ENCODE peak calls at places on chromosomes 5 and 9, in six cellular contexts. T is GM20000, K is HAP-1, E is PC-3, L is hepatic stellate cell, A is suprapubic skin. O is an unnamed sample.

GRCh38 chr9:2414465-2414864 is 207.1 kb upstream of the VLDLR start:
- DNase-seq in T (no peak), K (no peak), E (peak), L (no peak), A (no peak), O (no peak)

GRCh38 chr5:90899014-90899604 is 340.5 kb downstream of the ADGRV1 start:
- DNase-seq in T (no peak), K (no peak), E (peak), L (no peak), A (no peak), O (no peak)

GRCh38 chr5:156762656-156763055 is 87.4 kb upstream of the PPP1R2B start:
- DNase-seq in T (no peak), K (no peak), E (no peak), L (no peak), A (no peak), O (no peak)

GRCh38 chr5:178331491-178331981 is 98.9 kb upstream of the PHYKPL start:
- DNase-seq in T (no peak), K (no peak), E (peak), L (no peak), A (no peak), O (no peak)

GRCh38 chr9:90998573-90998972 is 197.0 kb downstream of the SYK start:
- DNase-seq in T (no peak), K (no peak), E (peak), L (no peak), A (no peak), O (no peak)

GRCh38 chr9:89613912-89614311 is 9.1 kb downstream of the GADD45G start:
- DNase-seq in T (no peak), K (no peak), E (no peak), L (no peak), A (no peak), O (no peak)

GRCh38 chr5:172799416-172799815 is 28.4 kb upstream of the DUSP1 start:
- DNase-seq in T (no peak), K (no peak), E (no peak), L (no peak), A (no peak), O (no peak)

GRCh38 chr9:120989065-120989464 is 61.0 kb downstream of the C5 start:
- DNase-seq in T (no peak), K (no peak), E (no peak), L (no peak), A (no peak), O (no peak)

GRCh38 chr9:129038109-129038852 is 1.9 kb downstream of the MIGA2 start:
- DNase-seq in T (no peak), K (no peak), E (no peak), L (peak), A (no peak), O (no peak)

GRCh38 chr5:171442287-171443042 is 23.0 kb downstream of the FGF18 start:
- DNase-seq in T (no peak), K (no peak), E (no peak), L (peak), A (no peak), O (no peak)

GRCh38 chr5:14167211-14167845 is 24.2 kb downstream of the TRIO start:
- DNase-seq in T (no peak), K (no peak), E (peak), L (no peak), A (no peak), O (no peak)

GRCh38 chr9:71778085-71778484 is 9.8 kb upstream of the CEMIP2 start:
- DNase-seq in T (no peak), K (no peak), E (no peak), L (no peak), A (no peak), O (no peak)

GRCh38 chr5:82142928-82143577 is 135.1 kb downstream of the RPS23 start:
- DNase-seq in T (no peak), K (no peak), E (no peak), L (no peak), A (no peak), O (no peak)

GRCh38 chr5:89213584-89213983 is 330.6 kb upstream of the MEF2C start:
- DNase-seq in T (no peak), K (no peak), E (no peak), L (peak), A (no peak), O (no peak)

GRCh38 chr5:41649659-41650058 is 139.3 kb upstream of the PLCXD3 start:
- DNase-seq in T (no peak), K (no peak), E (peak), L (peak), A (no peak), O (no peak)

GRCh38 chr5:157571357-157571827 is 4.2 kb downstream of the ADAM19 start:
- DNase-seq in T (peak), K (no peak), E (no peak), L (peak), A (no peak), O (peak)

GRCh38 chr9:87521834-87522233 is 24.2 kb downstream of the DAPK1 start:
- DNase-seq in T (no peak), K (no peak), E (no peak), L (no peak), A (no peak), O (no peak)

GRCh38 chr5:151171521-151171920 is 13.9 kb upstream of the ANXA6 start:
- DNase-seq in T (no peak), K (no peak), E (no peak), L (no peak), A (no peak), O (no peak)

GRCh38 chr5:180718810-180719453 is 20.9 kb downstream of the OR2Y1 start:
- DNase-seq in T (peak), K (peak), E (peak), L (peak), A (no peak), O (no peak)

GRCh38 chr9:84170521-84171141 is 169.9 kb downstream of the SLC28A3 start:
- DNase-seq in T (no peak), K (no peak), E (peak), L (peak), A (no peak), O (peak)

GRCh38 chr9:129988607-129989361 is 54.2 kb downstream of the FNBP1 start:
- DNase-seq in T (peak), K (no peak), E (no peak), L (no peak), A (no peak), O (no peak)

GRCh38 chr5:173859315-173860038 is 28.7 kb upstream of the CPEB4 start:
- DNase-seq in T (no peak), K (no peak), E (peak), L (no peak), A (no peak), O (no peak)

GRCh38 chr9:113661074-113661473 is 197.5 kb downstream of the RGS3 start:
- DNase-seq in T (no peak), K (no peak), E (no peak), L (no peak), A (no peak), O (no peak)